ENCODE peak calls at places on chromosome X, in four cellular contexts. N is GM13977, A is adrenal gland, P is AG10803. U is an unnamed sample.

GRCh38 chrX:149131780-149132179 is 373.3 kb downstream of the IDS start:
- DNase-seq in N (no peak), A (no peak), P (no peak), U (no peak)

GRCh38 chrX:96564595-96564994 is 120.0 kb upstream of the DIAPH2 start:
- DNase-seq in N (no peak), A (peak; percentile 19), P (peak; percentile 14), U (no peak)

GRCh38 chrX:57821703-57822375 is 88.4 kb downstream of the ZXDA start:
- DNase-seq in N (peak; percentile 23), A (peak; percentile 44), P (peak; percentile 57), U (peak; percentile 72)

GRCh38 chrX:152632445-152633097 is 5.1 kb upstream of the GABRQ start:
- DNase-seq in N (no peak), A (peak; percentile 63), P (peak; percentile 22), U (peak; percentile 47)

GRCh38 chrX:7068939-7069367 is 78.6 kb upstream of the STS start:
- DNase-seq in N (no peak), A (no peak), P (no peak), U (peak; percentile 8)

GRCh38 chrX:989959-990510 is 222.4 kb downstream of the CRLF2 start:
- DNase-seq in N (peak; percentile 76), A (peak; percentile 53), P (peak; percentile 69), U (no peak)

GRCh38 chrX:9895225-9895912 is 71.8 kb upstream of the CLDN34 start:
- DNase-seq in N (no peak), A (no peak), P (no peak), U (no peak)

GRCh38 chrX:20118065-20118824 is 1.5 kb upstream of the MAP7D2 start:
- DNase-seq in N (no peak), A (no peak), P (no peak), U (no peak)

GRCh38 chrX:40471965-40472648 is 108.7 kb upstream of the ATP6AP2 start:
- DNase-seq in N (peak; percentile 47), A (no peak), P (peak; percentile 89), U (peak; percentile 75)

U was measured in myocyte.